ENCODE peak calls at places on chromosomes 11 and 22, in six cellular contexts. S is nephron progenitor cell, G is kidney epithelial cell, A is colonic mucosa, M is H9, F is astrocyte of the spinal cord. D is an unnamed sample.

GRCh38 chr11:12900496-12900895 is 108.6 kb upstream of the RASSF10 start:
- DNase-seq in A (no peak), G (peak; percentile 83), F (peak; percentile 88), M (no peak), S (no peak), D (peak; percentile 89)

GRCh38 chr11:67275606-67276409 is 9.5 kb downstream of the GRK2 start:
- DNase-seq in S (peak; percentile 3), G (no peak), M (no peak), F (no peak), A (no peak), D (no peak)

GRCh38 chr11:18668131-18668530 is 30.4 kb upstream of the TMEM86A start:
- DNase-seq in A (no peak), F (no peak), S (no peak), M (no peak), G (no peak), D (no peak)

GRCh38 chr11:125315088-125315740 is 150.7 kb downstream of the PKNOX2 start:
- DNase-seq in M (no peak), F (peak; percentile 37), G (no peak), A (no peak), S (no peak), D (no peak)

GRCh38 chr11:15638386-15638787 is 523.7 kb downstream of the INSC start:
- DNase-seq in A (peak; percentile 18), M (no peak), F (no peak), S (no peak), G (no peak), D (no peak)

GRCh38 chr22:22955276-22955798 is 67.7 kb downstream of the IGLL5 start:
- DNase-seq in G (no peak), M (no peak), F (no peak), A (no peak), S (no peak), D (no peak)

GRCh38 chr11:126346586-126346940 is 8.9 kb upstream of the ST3GAL4 start:
- DNase-seq in F (no peak), M (no peak), G (no peak), S (no peak), A (no peak), D (no peak)

GRCh38 chr11:127474735-127475134 is 474.2 kb upstream of the KIRREL3 start:
- DNase-seq in A (no peak), S (peak; percentile 26), G (no peak), M (no peak), F (no peak), D (no peak)

GRCh38 chr11:133833101-133833898 is 12.0 kb downstream of the SPATA19 start:
- DNase-seq in G (no peak), F (no peak), M (no peak), A (no peak), S (no peak), D (no peak)

GRCh38 chr11:91984033-91984568 is 240.5 kb upstream of the FAT3 start:
- DNase-seq in F (peak; percentile 9), A (no peak), M (no peak), S (no peak), G (no peak), D (no peak)

GRCh38 chr11:122509899-122510298 is 145.6 kb upstream of the UBASH3B start:
- DNase-seq in F (no peak), A (no peak), M (peak; percentile 46), G (no peak), S (no peak), D (no peak)

GRCh38 chr11:122509091-122509490 is 146.4 kb upstream of the UBASH3B start:
- DNase-seq in S (no peak), M (no peak), G (no peak), F (no peak), A (no peak), D (no peak)

DNA sequence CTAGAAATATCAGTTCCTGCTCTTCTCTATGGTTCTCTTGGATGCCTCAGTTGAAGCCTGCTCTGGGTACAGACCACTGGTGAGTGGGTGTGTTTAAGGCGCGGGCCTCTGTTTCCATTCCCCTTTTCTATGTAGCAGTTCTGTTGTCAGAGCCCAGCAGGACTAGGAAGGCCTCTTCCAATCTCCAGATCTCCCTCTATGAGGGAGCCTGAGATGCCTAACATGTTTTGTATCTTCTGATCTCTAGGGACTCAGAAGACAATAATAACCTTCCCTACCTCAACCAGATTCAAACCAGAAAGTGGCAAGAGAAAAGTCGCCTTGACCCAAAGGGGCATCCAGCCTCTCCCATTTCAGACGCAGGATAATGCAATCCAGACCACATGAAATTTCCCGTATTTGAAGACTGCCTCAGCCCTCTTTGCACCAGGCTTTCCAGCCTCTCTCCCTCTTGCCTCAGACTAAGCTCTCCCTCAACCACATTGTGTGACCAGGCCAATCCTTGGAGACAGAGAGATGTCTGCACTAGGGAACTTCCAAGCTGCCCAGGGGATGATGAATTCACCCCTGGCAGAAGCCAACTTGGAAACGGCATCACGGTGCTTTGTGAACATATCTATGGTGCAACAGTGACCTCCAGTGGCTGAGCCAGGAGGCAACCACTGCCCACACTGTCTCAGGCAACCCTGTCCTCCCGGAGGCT is 150.1 kb upstream of the UBASH3B start:
- DNase-seq in F (peak; percentile 83), G (peak; percentile 34), M (peak; percentile 81), A (peak; percentile 66), S (peak; percentile 84), D (peak; percentile 91)
- TF ChIP-seq CTCF in F (peak; percentile 88), G (peak; percentile 91), M (peak; percentile 93), A (peak; percentile 75), S (peak; percentile 87), D (peak; percentile 86)

GRCh38 chr11:11311169-11311568 is 41.9 kb downstream of the CSNK2A3 start:
- DNase-seq in M (no peak), A (no peak), G (no peak), F (no peak), S (no peak), D (no peak)

GRCh38 chr11:11313902-11314692 is 39.0 kb downstream of the CSNK2A3 start:
- DNase-seq in A (no peak), S (no peak), F (no peak), M (no peak), G (no peak), D (no peak)

GRCh38 chr11:11309906-11310305 is 43.1 kb downstream of the CSNK2A3 start:
- DNase-seq in F (no peak), A (no peak), M (no peak), G (no peak), S (no peak), D (no peak)

GRCh38 chr11:11313426-11313825 is 39.6 kb downstream of the CSNK2A3 start:
- DNase-seq in F (no peak), A (no peak), M (no peak), S (no peak), G (peak; percentile 45), D (no peak)

GRCh38 chr11:11312738-11313137 is 40.3 kb downstream of the CSNK2A3 start:
- DNase-seq in S (no peak), M (no peak), G (no peak), F (no peak), A (no peak), D (no peak)
- TF ChIP-seq CTCF in S (no peak), M (peak; percentile 40), G (no peak), F (peak; percentile 1), A (no peak), D (no peak)

DNA sequence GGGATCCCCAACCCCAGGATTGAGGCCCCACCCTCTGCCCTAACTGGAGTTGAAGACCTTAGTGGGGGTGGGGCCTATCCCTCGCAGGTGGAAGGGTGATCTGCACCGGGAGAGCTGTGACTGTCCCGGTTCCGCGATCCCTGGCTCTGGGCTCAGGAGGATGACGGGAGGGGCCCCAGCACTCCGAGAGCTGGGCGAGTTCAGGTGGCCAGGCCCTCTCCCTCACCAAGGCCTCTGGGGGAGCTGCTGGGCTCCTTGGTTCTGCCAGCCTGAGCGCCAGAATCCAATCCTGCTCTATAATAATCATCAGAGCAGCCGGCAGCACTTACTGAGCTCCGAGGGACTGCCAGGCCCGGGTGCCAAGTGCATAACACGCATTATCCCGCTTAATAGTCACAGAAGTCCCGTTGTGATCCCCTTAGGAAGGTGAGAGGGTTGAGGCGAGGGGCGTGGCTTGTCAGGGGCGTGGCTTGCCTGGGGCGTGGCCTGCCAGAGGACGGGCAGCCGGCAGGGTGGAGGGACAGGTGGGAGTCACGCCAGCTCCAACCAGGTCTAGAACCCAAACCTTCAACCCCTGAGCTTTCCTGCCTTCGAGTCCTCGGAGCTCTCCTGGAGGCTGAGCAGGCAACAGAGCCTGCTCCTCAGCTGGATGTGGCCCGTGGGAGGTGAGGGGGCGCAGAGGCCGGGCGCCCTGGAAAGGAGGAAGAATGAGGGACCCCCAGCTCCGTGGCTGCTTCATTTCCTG is 7.2 kb upstream of the SYT7 start:
- DNase-seq in F (no peak), A (peak; percentile 90), G (no peak), M (peak; percentile 93), S (peak; percentile 79), D (no peak)
- TF ChIP-seq CTCF in F (peak; percentile 26), A (no peak), G (peak; percentile 50), M (peak; percentile 54), S (no peak), D (peak; percentile 2)

GRCh38 chr11:44621140-44621681 is 55.7 kb downstream of the CD82 start:
- DNase-seq in G (no peak), A (peak; percentile 74), M (peak; percentile 88), F (peak; percentile 57), S (peak; percentile 91), D (no peak)

GRCh38 chr11:44621784-44622183 is 56.3 kb downstream of the CD82 start:
- DNase-seq in G (no peak), F (no peak), M (no peak), A (no peak), S (no peak), D (no peak)

GRCh38 chr11:44622190-44622650 is 56.8 kb downstream of the CD82 start:
- DNase-seq in M (peak; percentile 18), F (no peak), G (no peak), S (no peak), A (peak; percentile 14), D (no peak)

GRCh38 chr11:44618561-44619425 is 53.3 kb downstream of the CD82 start:
- DNase-seq in A (no peak), M (peak; percentile 24), G (no peak), S (no peak), F (no peak), D (no peak)

DNA sequence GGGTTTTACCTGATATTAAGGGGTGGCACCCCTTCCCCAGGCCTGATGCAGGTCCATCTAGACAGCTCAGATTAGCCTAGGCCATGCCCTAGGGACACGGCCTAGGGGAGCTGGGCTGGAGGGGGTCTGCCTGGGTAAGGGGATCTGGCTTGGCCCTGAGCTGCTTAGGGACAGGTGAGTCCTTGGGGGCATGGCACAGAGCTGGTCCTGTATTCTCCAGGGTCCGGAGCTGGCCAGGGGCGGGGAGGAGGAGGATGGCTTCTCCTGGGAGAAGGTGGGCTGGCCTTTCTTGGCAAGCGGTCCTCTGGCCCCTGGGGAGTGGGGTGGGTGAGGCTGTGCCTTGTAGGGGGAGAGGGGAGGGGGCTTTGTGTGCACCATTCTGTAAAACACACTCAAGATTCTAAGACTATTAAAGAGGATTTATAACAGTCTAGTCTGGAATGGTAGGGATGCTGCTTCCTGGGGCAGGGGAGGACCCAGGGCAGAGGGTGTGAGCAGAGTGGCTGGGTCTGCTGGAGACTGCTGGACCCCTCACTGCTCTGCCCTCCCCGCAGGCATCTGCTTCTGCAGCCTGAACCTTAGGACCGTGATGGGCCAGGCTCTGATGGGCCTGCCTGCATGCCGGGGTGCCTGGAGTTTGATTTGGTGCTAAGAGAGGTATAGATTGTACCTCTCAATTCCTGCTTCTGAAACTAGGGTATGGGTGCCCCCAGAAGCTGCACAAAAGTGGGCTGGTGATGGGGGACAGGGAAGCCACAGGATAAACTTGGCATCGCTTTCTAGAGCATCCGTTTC is 54.7 kb downstream of the CD82 start:
- DNase-seq in S (no peak), G (no peak), F (no peak), A (peak; percentile 18), M (peak; percentile 20), D (no peak)
- TF ChIP-seq CTCF in S (no peak), G (no peak), F (no peak), A (no peak), M (no peak), D (no peak)

D was measured in AG04449.